ENCODE peak calls at places on chromosomes 6 and 20, in ten cellular contexts. O is T-helper 2 cell; E is BJ; L is colonic mucosa; K is astrocyte of the spinal cord; U is T follicular helper cell; I is posterior cingulate gyrus; C is left ventricle myocardium superior; G is left cardiac atrium; T is stimulated activated CD8-positive, alpha-beta memory T cell treated with anti-CD3 and anti-CD28 coated beads, Interleukin-12 subunit alpha, Interleukin-12 subunit beta, amount 100 ng/mL, for 1 hour. Y is an unnamed sample.

GRCh38 chr6:3838992-3839867 is 9.9 kb upstream of the FAM50B start:
- DNase-seq in O (no peak), E (no peak), L (no peak), K (no peak), U (no peak), I (no peak), C (no peak), G (no peak), T (no peak), Y (no peak)

GRCh38 chr6:18551228-18551627 is 164.1 kb downstream of the RNF144B start:
- DNase-seq in O (no peak), E (peak), L (no peak), K (peak), U (no peak), I (no peak), C (no peak), G (no peak), T (no peak), Y (no peak)

GRCh38 chr20:56748476-56749377 is 119.6 kb downstream of the TFAP2C start:
- DNase-seq in O (no peak), E (no peak), L (no peak), K (no peak), U (no peak), I (no peak), C (no peak), G (no peak), T (no peak), Y (no peak)

GRCh38 chr20:3694864-3695263 is 13.1 kb upstream of the ADAM33 start:
- DNase-seq in O (no peak), E (no peak), L (no peak), K (no peak), U (no peak), I (no peak), C (peak), G (no peak), T (no peak), Y (no peak)

GRCh38 chr20:10603971-10604864 is 69.6 kb downstream of the JAG1 start:
- DNase-seq in O (no peak), E (peak), L (no peak), K (peak), U (no peak), I (no peak), C (peak), G (peak), T (no peak), Y (no peak)

GRCh38 chr20:50724851-50725721 is 6.3 kb upstream of the PARD6B start:
- DNase-seq in O (no peak), E (peak), L (peak), K (peak), U (no peak), I (peak), C (peak), G (peak), T (no peak), Y (no peak)

GRCh38 chr6:79586548-79586947 is 44.6 kb upstream of the SH3BGRL2 start:
- DNase-seq in O (no peak), E (no peak), L (no peak), K (peak), U (no peak), I (no peak), C (no peak), G (no peak), T (no peak), Y (no peak)

GRCh38 chr20:50918403-50918802 is 12.8 kb downstream of the ADNP start:
- DNase-seq in O (no peak), E (no peak), L (no peak), K (peak), U (no peak), I (no peak), C (no peak), G (no peak), T (no peak), Y (no peak)

GRCh38 chr20:49567421-49568256 is at the start of gene PTGIS:
- DNase-seq in O (no peak), E (no peak), L (no peak), K (no peak), U (no peak), I (no peak), C (peak), G (peak), T (no peak), Y (no peak)

GRCh38 chr20:2873747-2874041 is 413 bp downstream of the PTPRA start:
- DNase-seq in O (peak), E (no peak), L (peak), K (peak), U (peak), I (peak), C (peak), G (peak), T (no peak), Y (peak)

GRCh38 chr6:79574636-79575035 is 37.4 kb upstream of the LCA5 start:
- DNase-seq in O (no peak), E (no peak), L (no peak), K (peak), U (no peak), I (no peak), C (no peak), G (no peak), T (no peak), Y (no peak)

GRCh38 chr6:43280234-43280633 is 17.8 kb upstream of the SLC22A7 start:
- DNase-seq in O (no peak), E (no peak), L (no peak), K (no peak), U (no peak), I (no peak), C (no peak), G (no peak), T (no peak), Y (no peak)

GRCh38 chr6:37741757-37742400 is 44.2 kb upstream of the MDGA1 start:
- DNase-seq in O (no peak), E (no peak), L (peak), K (no peak), U (no peak), I (no peak), C (peak), G (no peak), T (no peak), Y (no peak)

GRCh38 chr6:44533221-44533820 is 145.8 kb downstream of the CDC5L start:
- DNase-seq in O (no peak), E (no peak), L (no peak), K (no peak), U (no peak), I (no peak), C (no peak), G (no peak), T (no peak), Y (no peak)

GRCh38 chr20:21101453-21102251 is 4.5 kb downstream of the LINC00237 start:
- DNase-seq in O (no peak), E (no peak), L (peak), K (no peak), U (no peak), I (no peak), C (no peak), G (no peak), T (no peak), Y (no peak)

GRCh38 chr20:40754372-40754943 is 65.4 kb upstream of the MAFB start:
- DNase-seq in O (no peak), E (no peak), L (no peak), K (no peak), U (no peak), I (no peak), C (peak), G (peak), T (no peak), Y (no peak)

GRCh38 chr20:46894971-46895905 is 595 bp downstream of the EYA2 start:
- DNase-seq in O (no peak), E (no peak), L (peak), K (peak), U (no peak), I (no peak), C (no peak), G (no peak), T (no peak), Y (no peak)

GRCh38 chr20:37351689-37352610 is 6.0 kb downstream of the SRC start:
- DNase-seq in O (no peak), E (no peak), L (no peak), K (no peak), U (no peak), I (no peak), C (no peak), G (no peak), T (no peak), Y (no peak)

GRCh38 chr6:157019733-157020132 is 242.6 kb downstream of the ARID1B start:
- DNase-seq in O (no peak), E (no peak), L (no peak), K (peak), U (no peak), I (no peak), C (no peak), G (no peak), T (no peak), Y (no peak)

GRCh38 chr6:168052291-168052891 is 26.6 kb downstream of the FRMD1 start:
- DNase-seq in O (no peak), E (no peak), L (peak), K (no peak), U (no peak), I (no peak), C (peak), G (no peak), T (no peak), Y (no peak)

GRCh38 chr6:85419046-85419759 is 30.7 kb upstream of the NT5E start:
- DNase-seq in O (no peak), E (no peak), L (no peak), K (peak), U (no peak), I (no peak), C (no peak), G (no peak), T (no peak), Y (no peak)

GRCh38 chr6:158818580-158819212 is 472 bp downstream of the EZR start:
- DNase-seq in O (peak), E (no peak), L (peak), K (peak), U (peak), I (peak), C (peak), G (peak), T (peak), Y (peak)